ENCODE peak calls at places on chromosome 21, in eight cellular contexts. B is endothelial cell of umbilical vein; V is adrenal gland; N is OCI-LY7; Q is ascending aorta; H is skeletal muscle cell; I is astrocyte of the cerebellum; Y is CD8-positive, alpha-beta T cell. D is an unnamed sample.

GRCh38 chr21:14010729-14011128 is 200.0 kb downstream of the LIPI start:
- DNase-seq in B (no peak), V (no peak), N (no peak), Q (no peak), H (no peak), I (no peak), Y (no peak), D (no peak)

GRCh38 chr21:42343556-42343955 is 7.2 kb downstream of the TFF2 start:
- DNase-seq in B (no peak), V (peak), N (no peak), Q (no peak), H (no peak), I (no peak), Y (no peak), D (no peak)

GRCh38 chr21:34722684-34723300 is 54.0 kb downstream of the CLIC6 start:
- DNase-seq in B (no peak), V (no peak), N (peak), Q (no peak), H (no peak), I (no peak), Y (no peak), D (no peak)

GRCh38 chr21:45949928-45950739 is 31.4 kb upstream of the COL6A1 start:
- DNase-seq in B (no peak), V (no peak), N (no peak), Q (no peak), H (no peak), I (no peak), Y (no peak), D (no peak)

GRCh38 chr21:45506241-45506817 is 35.9 kb downstream of the SLC19A1 start:
- DNase-seq in B (no peak), V (no peak), N (no peak), Q (no peak), H (no peak), I (no peak), Y (no peak), D (no peak)

GRCh38 chr21:46111857-46112730 is 14.2 kb downstream of the COL6A2 start:
- DNase-seq in B (no peak), V (peak), N (no peak), Q (peak), H (no peak), I (no peak), Y (no peak), D (no peak)

GRCh38 chr21:46062471-46063211 is 35.3 kb upstream of the COL6A2 start:
- DNase-seq in B (no peak), V (peak), N (no peak), Q (no peak), H (no peak), I (no peak), Y (no peak), D (no peak)

GRCh38 chr21:16891821-16892220 is 621.0 kb upstream of the CXADR start:
- DNase-seq in B (peak), V (no peak), N (no peak), Q (no peak), H (peak), I (peak), Y (no peak), D (peak)

GRCh38 chr21:26846036-26846931 is 1.1 kb upstream of the ADAMTS1 start:
- DNase-seq in B (peak), V (peak), N (no peak), Q (no peak), H (peak), I (no peak), Y (no peak), D (peak)

GRCh38 chr21:34534522-34534921 is 22.5 kb upstream of the KCNE1 start:
- DNase-seq in B (no peak), V (no peak), N (no peak), Q (no peak), H (peak), I (no peak), Y (no peak), D (no peak)

GRCh38 chr21:26388731-26389231 is 184.3 kb downstream of the CYYR1 start:
- DNase-seq in B (peak), V (no peak), N (no peak), Q (no peak), H (peak), I (no peak), Y (no peak), D (peak)

GRCh38 chr21:15729674-15730483 is at the start of gene USP25:
- DNase-seq in B (peak), V (peak), N (peak), Q (peak), H (peak), I (no peak), Y (peak), D (no peak)

GRCh38 chr21:15730484-15731242 is 881 bp downstream of the USP25 start:
- DNase-seq in B (peak), V (no peak), N (peak), Q (no peak), H (no peak), I (no peak), Y (no peak), D (no peak)

GRCh38 chr21:15732996-15733329 is 3.2 kb downstream of the USP25 start:
- DNase-seq in B (no peak), V (no peak), N (no peak), Q (no peak), H (no peak), I (no peak), Y (no peak), D (no peak)

GRCh38 chr21:15731243-15731613 is 1.4 kb downstream of the USP25 start:
- DNase-seq in B (peak), V (no peak), N (peak), Q (no peak), H (no peak), I (no peak), Y (no peak), D (no peak)

GRCh38 chr21:15732290-15732995 is 2.7 kb downstream of the USP25 start:
- DNase-seq in B (peak), V (no peak), N (peak), Q (no peak), H (no peak), I (no peak), Y (no peak), D (no peak)
- H3K4me3 ChIP-seq in B (peak), V (no peak), N (peak), Q (peak), H (peak), I (peak), Y (peak), D (peak)

DNA sequence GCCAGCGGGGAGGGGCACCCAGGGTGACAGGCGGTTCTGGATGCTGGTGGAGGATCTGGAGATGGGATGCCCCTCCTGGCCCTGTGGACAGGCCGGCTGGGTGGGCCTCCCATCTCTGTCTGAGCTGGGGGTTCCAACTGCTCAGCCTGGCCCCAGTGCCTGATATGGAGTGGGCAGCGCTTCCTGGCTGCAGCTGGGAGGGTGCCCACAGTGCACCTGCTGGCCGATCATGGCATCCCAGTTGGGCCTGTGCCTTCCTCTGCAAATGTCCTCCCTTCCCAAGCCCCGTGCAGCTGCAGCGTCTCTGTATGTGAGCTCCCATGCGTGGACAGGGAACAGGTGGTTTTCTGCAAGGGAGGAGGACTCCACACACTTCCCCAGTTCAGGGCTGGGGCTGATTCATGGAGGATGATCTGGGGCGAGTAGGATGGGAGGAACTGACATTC is 2.1 kb downstream of the PFKL start:
- DNase-seq in B (no peak), V (no peak), N (peak), Q (no peak), H (no peak), I (no peak), Y (no peak), D (no peak)
- H3K4me3 ChIP-seq in B (no peak), V (no peak), N (peak), Q (no peak), H (no peak), I (no peak), Y (no peak), D (peak)

GRCh38 chr21:39754811-39755210 is 9.8 kb downstream of the IGSF5 start:
- DNase-seq in B (no peak), V (no peak), N (no peak), Q (no peak), H (no peak), I (no peak), Y (no peak), D (no peak)

GRCh38 chr21:39756285-39756684 is 11.3 kb downstream of the IGSF5 start:
- DNase-seq in B (no peak), V (no peak), N (no peak), Q (no peak), H (no peak), I (no peak), Y (no peak), D (no peak)

DNA sequence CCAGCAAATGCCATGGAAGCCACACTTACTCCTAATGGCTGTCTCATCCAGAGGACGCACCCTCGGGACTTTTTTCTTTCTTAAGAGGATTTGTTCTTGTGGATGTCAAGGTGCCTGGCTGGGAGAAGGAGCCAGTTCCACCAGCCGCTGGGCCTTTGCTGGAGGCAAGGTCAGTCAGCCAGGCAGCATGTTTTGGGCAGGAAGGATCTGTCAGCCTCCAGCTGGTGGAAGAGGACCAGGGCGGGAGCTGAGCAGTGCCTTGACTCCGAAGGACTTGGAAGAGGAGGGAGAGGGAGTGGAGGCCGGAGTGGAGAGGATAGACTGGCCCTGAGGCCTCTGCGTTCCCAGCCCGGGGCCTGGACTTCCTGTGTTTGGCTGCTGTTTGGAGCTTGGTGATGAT is 5.7 kb downstream of the IGSF5 start:
- DNase-seq in B (no peak), V (no peak), N (no peak), Q (no peak), H (no peak), I (no peak), Y (no peak), D (no peak)
- H3K4me3 ChIP-seq in B (no peak), V (no peak), N (no peak), Q (no peak), H (no peak), I (no peak), Y (no peak), D (no peak)

GRCh38 chr21:43812139-43812821 is 22.9 kb downstream of the RRP1 start:
- DNase-seq in B (peak), V (no peak), N (no peak), Q (no peak), H (no peak), I (no peak), Y (no peak), D (no peak)
- H3K4me3 ChIP-seq in B (peak), V (no peak), N (no peak), Q (peak), H (no peak), I (no peak), Y (no peak), D (no peak)

DNA sequence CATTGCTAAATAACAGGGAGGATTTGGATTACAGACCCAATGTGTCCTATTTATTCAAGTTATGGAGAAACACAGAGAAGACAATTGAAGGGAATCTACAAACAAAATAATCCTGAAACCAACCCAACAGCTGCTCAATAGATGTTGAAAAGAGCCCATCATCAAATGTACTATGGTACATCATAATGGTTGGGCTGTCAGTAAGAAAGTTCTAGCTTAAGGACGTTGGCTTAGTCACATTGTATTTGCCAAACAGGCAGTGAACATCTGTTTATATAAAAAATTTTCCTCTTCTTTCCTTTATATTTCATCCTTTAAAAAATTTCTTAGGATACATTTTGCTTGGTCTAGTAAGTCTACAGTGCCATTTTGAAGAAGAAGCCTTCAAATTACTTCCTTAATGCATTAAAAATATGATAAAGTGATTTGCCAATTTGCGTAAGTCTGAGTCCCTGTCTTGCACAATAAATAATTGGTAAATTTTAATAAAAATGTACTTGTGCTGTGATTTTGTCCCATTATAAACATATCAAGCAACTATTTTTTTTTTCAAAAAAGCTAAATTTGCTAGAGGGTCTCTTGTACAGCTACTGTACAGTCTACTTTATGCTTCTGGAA is 14.4 kb downstream of the MAP3K7CL start:
- DNase-seq in B (no peak), V (no peak), N (no peak), Q (no peak), H (no peak), I (no peak), Y (no peak), D (no peak)
- H3K4me3 ChIP-seq in B (no peak), V (no peak), N (no peak), Q (no peak), H (no peak), I (no peak), Y (no peak), D (no peak)

GRCh38 chr21:18370292-18370691 is 33.3 kb downstream of the TMPRSS15 start:
- DNase-seq in B (no peak), V (no peak), N (peak), Q (no peak), H (no peak), I (no peak), Y (no peak), D (no peak)

GRCh38 chr21:18373631-18374030 is 30.0 kb downstream of the TMPRSS15 start:
- DNase-seq in B (no peak), V (no peak), N (no peak), Q (no peak), H (peak), I (no peak), Y (no peak), D (no peak)

GRCh38 chr21:18368193-18368592 is 35.4 kb downstream of the TMPRSS15 start:
- DNase-seq in B (no peak), V (no peak), N (no peak), Q (no peak), H (no peak), I (no peak), Y (no peak), D (no peak)

GRCh38 chr21:18369115-18369514 is 34.5 kb downstream of the TMPRSS15 start:
- DNase-seq in B (peak), V (no peak), N (peak), Q (no peak), H (peak), I (peak), Y (no peak), D (no peak)
- H3K4me3 ChIP-seq in B (no peak), V (no peak), N (no peak), Q (no peak), H (no peak), I (no peak), Y (no peak), D (no peak)

GRCh38 chr21:41167348-41168342 is at the start of gene BACE2:
- DNase-seq in B (peak), V (peak), N (no peak), Q (no peak), H (no peak), I (peak), Y (peak), D (no peak)

GRCh38 chr21:41168391-41169257 is 664 bp downstream of the BACE2 start:
- DNase-seq in B (peak), V (peak), N (no peak), Q (no peak), H (no peak), I (peak), Y (peak), D (no peak)

GRCh38 chr21:41164981-41165650 is 2.8 kb upstream of the BACE2 start:
- DNase-seq in B (peak), V (no peak), N (no peak), Q (no peak), H (no peak), I (no peak), Y (no peak), D (peak)

GRCh38 chr21:41169258-41169576 is 1.3 kb downstream of the BACE2 start:
- DNase-seq in B (no peak), V (no peak), N (no peak), Q (no peak), H (no peak), I (no peak), Y (no peak), D (no peak)

GRCh38 chr21:41166947-41167346 is 1.0 kb upstream of the BACE2 start:
- DNase-seq in B (no peak), V (no peak), N (no peak), Q (no peak), H (no peak), I (no peak), Y (no peak), D (no peak)
- H3K4me3 ChIP-seq in B (peak), V (no peak), N (no peak), Q (peak), H (peak), I (peak), Y (no peak), D (peak)

DNA sequence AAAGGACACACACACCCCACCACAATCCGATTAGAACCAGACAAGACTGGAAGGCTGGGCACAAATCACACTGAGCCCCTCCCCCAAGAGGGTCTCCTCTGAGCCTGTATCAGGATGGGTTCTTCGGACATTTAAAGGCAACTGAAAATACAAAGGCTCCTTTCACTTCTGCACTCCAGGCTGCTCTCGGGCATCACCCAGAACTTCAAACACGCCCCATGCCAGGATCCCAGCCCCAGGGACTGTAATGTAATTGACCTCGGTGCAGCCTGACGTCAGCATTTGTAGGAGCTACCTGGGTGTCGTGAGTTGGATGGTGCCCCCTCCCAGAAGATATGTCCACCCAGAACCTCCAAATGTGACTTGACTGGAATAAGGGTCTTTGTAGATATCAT is 95.3 kb downstream of the PSMG1 start:
- DNase-seq in B (no peak), V (no peak), N (no peak), Q (no peak), H (no peak), I (no peak), Y (no peak), D (no peak)
- H3K4me3 ChIP-seq in B (no peak), V (no peak), N (no peak), Q (peak), H (no peak), I (no peak), Y (no peak), D (no peak)

D was measured in epithelial cell of proximal tubule.